ENCODE peak calls at places on chromosomes 13 and 19, in nine cellular contexts. One of them, this sample, is unnamed.

GRCh38 chr13:99269627-99270252 is 11.6 kb upstream of the GPR18 start:
- DNase-seq in progenitor cell of endocrine pancreas: no peak
- DNase-seq in SK-N-SH: peak; percentile 17
- DNase-seq in brain microvascular endothelial cell: peak; percentile 47
- DNase-seq in left ventricle myocardium inferior: no peak
- DNase-seq in A673: peak; percentile 51
- DNase-seq in Peyer's patch: no peak
- DNase-seq in upper lobe of left lung: no peak
- DNase-seq in OCI-LY7: peak; percentile 55
- DNase-seq in this sample: no peak

GRCh38 chr19:35760711-35761349 is 2.9 kb downstream of the PROSER3 start:
- DNase-seq in progenitor cell of endocrine pancreas: no peak
- DNase-seq in SK-N-SH: no peak
- DNase-seq in brain microvascular endothelial cell: no peak
- DNase-seq in left ventricle myocardium inferior: no peak
- DNase-seq in A673: no peak
- DNase-seq in Peyer's patch: no peak
- DNase-seq in upper lobe of left lung: no peak
- DNase-seq in OCI-LY7: no peak
- DNase-seq in this sample: no peak

GRCh38 chr19:2973229-2973628 is 4.1 kb upstream of the TLE6 start:
- DNase-seq in progenitor cell of endocrine pancreas: no peak
- DNase-seq in SK-N-SH: no peak
- DNase-seq in brain microvascular endothelial cell: no peak
- DNase-seq in left ventricle myocardium inferior: peak; percentile 66
- DNase-seq in A673: no peak
- DNase-seq in Peyer's patch: no peak
- DNase-seq in upper lobe of left lung: no peak
- DNase-seq in OCI-LY7: no peak
- DNase-seq in this sample: no peak

GRCh38 chr13:41352935-41353801 is 42.1 kb downstream of the NAA16 start:
- DNase-seq in progenitor cell of endocrine pancreas: no peak
- DNase-seq in SK-N-SH: peak; percentile 55
- DNase-seq in brain microvascular endothelial cell: peak; percentile 81
- DNase-seq in left ventricle myocardium inferior: no peak
- DNase-seq in A673: peak; percentile 56
- DNase-seq in Peyer's patch: no peak
- DNase-seq in upper lobe of left lung: no peak
- DNase-seq in OCI-LY7: peak; percentile 63
- DNase-seq in this sample: no peak

GRCh38 chr19:42201489-42202289 is 15.8 kb downstream of the DEDD2 start:
- DNase-seq in progenitor cell of endocrine pancreas: no peak
- DNase-seq in SK-N-SH: no peak
- DNase-seq in brain microvascular endothelial cell: no peak
- DNase-seq in left ventricle myocardium inferior: peak; percentile 32
- DNase-seq in A673: no peak
- DNase-seq in Peyer's patch: no peak
- DNase-seq in upper lobe of left lung: peak; percentile 81
- DNase-seq in OCI-LY7: peak; percentile 24
- DNase-seq in this sample: no peak

GRCh38 chr19:17347877-17348276 is 10.5 kb downstream of the GTPBP3 start:
- DNase-seq in progenitor cell of endocrine pancreas: no peak
- DNase-seq in SK-N-SH: no peak
- DNase-seq in brain microvascular endothelial cell: no peak
- DNase-seq in left ventricle myocardium inferior: no peak
- DNase-seq in A673: no peak
- DNase-seq in Peyer's patch: no peak
- DNase-seq in upper lobe of left lung: no peak
- DNase-seq in OCI-LY7: no peak
- DNase-seq in this sample: no peak

GRCh38 chr13:49084961-49085360 is 109.2 kb downstream of the FNDC3A start:
- DNase-seq in progenitor cell of endocrine pancreas: no peak
- DNase-seq in SK-N-SH: no peak
- DNase-seq in brain microvascular endothelial cell: no peak
- DNase-seq in left ventricle myocardium inferior: no peak
- DNase-seq in A673: no peak
- DNase-seq in Peyer's patch: no peak
- DNase-seq in upper lobe of left lung: no peak
- DNase-seq in OCI-LY7: no peak
- DNase-seq in this sample: no peak

GRCh38 chr13:26228080-26228479 is 6.0 kb upstream of the RNF6 start:
- DNase-seq in progenitor cell of endocrine pancreas: no peak
- DNase-seq in SK-N-SH: no peak
- DNase-seq in brain microvascular endothelial cell: no peak
- DNase-seq in left ventricle myocardium inferior: no peak
- DNase-seq in A673: no peak
- DNase-seq in Peyer's patch: no peak
- DNase-seq in upper lobe of left lung: no peak
- DNase-seq in OCI-LY7: no peak
- DNase-seq in this sample: no peak

GRCh38 chr13:99320693-99321481 is 13.7 kb upstream of the GPR183 start:
- DNase-seq in progenitor cell of endocrine pancreas: no peak
- DNase-seq in SK-N-SH: no peak
- DNase-seq in brain microvascular endothelial cell: peak; percentile 89
- DNase-seq in left ventricle myocardium inferior: no peak
- DNase-seq in A673: peak; percentile 34
- DNase-seq in Peyer's patch: no peak
- DNase-seq in upper lobe of left lung: no peak
- DNase-seq in OCI-LY7: no peak
- DNase-seq in this sample: no peak

GRCh38 chr13:62337109-62337880 is 921.6 kb upstream of the PCDH20 start:
- DNase-seq in progenitor cell of endocrine pancreas: no peak
- DNase-seq in SK-N-SH: peak; percentile 72
- DNase-seq in brain microvascular endothelial cell: no peak
- DNase-seq in left ventricle myocardium inferior: no peak
- DNase-seq in A673: no peak
- DNase-seq in Peyer's patch: no peak
- DNase-seq in upper lobe of left lung: no peak
- DNase-seq in OCI-LY7: peak; percentile 38
- DNase-seq in this sample: no peak

GRCh38 chr19:7789447-7789846 is 26.4 kb downstream of the CLEC4M start:
- DNase-seq in progenitor cell of endocrine pancreas: no peak
- DNase-seq in SK-N-SH: peak; percentile 17
- DNase-seq in brain microvascular endothelial cell: no peak
- DNase-seq in left ventricle myocardium inferior: no peak
- DNase-seq in A673: no peak
- DNase-seq in Peyer's patch: no peak
- DNase-seq in upper lobe of left lung: no peak
- DNase-seq in OCI-LY7: peak; percentile 18
- DNase-seq in this sample: no peak

DNA sequence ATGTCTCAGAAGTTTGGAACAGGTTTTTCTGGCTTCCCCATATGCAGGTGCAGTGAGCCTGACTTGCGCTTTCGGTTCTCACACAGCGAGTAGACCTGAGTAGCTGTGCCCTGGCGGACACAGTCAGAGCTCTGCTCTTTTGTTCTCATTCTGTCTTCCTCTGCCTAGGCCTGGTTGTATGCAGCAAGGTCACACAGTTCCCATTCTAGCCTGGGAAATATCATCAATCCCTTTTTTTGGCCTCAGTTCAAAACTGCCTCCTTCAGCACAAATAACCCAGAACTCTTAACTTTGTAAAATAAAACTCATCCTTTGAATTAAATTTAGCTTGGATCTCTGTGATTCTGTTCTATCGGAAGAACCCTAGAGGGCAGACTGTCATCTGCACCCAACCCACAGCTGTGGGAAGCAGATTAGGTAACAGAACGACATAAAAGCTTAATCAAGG is 10.2 kb downstream of the OXGR1 start:
- DNase-seq in progenitor cell of endocrine pancreas: no peak
- DNase-seq in SK-N-SH: peak; percentile 57
- DNase-seq in brain microvascular endothelial cell: no peak
- DNase-seq in left ventricle myocardium inferior: no peak
- DNase-seq in A673: peak; percentile 20
- DNase-seq in Peyer's patch: peak; percentile 59
- DNase-seq in upper lobe of left lung: peak; percentile 70
- DNase-seq in OCI-LY7: no peak
- DNase-seq in this sample: no peak
- TF ChIP-seq CTCF in progenitor cell of endocrine pancreas: peak; percentile 47
- TF ChIP-seq CTCF in SK-N-SH: no peak
- TF ChIP-seq CTCF in brain microvascular endothelial cell: peak; percentile 34
- TF ChIP-seq CTCF in left ventricle myocardium inferior: peak; percentile 50
- TF ChIP-seq CTCF in A673: peak; percentile 39
- TF ChIP-seq CTCF in Peyer's patch: peak; percentile 34
- TF ChIP-seq CTCF in upper lobe of left lung: peak; percentile 34
- TF ChIP-seq CTCF in OCI-LY7: peak; percentile 50
- TF ChIP-seq CTCF in this sample: peak; percentile 41

GRCh38 chr13:88377852-88378251 is 706.7 kb downstream of the SLITRK5 start:
- DNase-seq in progenitor cell of endocrine pancreas: no peak
- DNase-seq in SK-N-SH: no peak
- DNase-seq in brain microvascular endothelial cell: no peak
- DNase-seq in left ventricle myocardium inferior: no peak
- DNase-seq in A673: no peak
- DNase-seq in Peyer's patch: no peak
- DNase-seq in upper lobe of left lung: no peak
- DNase-seq in OCI-LY7: no peak
- DNase-seq in this sample: no peak
- TF ChIP-seq CTCF in progenitor cell of endocrine pancreas: no peak
- TF ChIP-seq CTCF in SK-N-SH: no peak
- TF ChIP-seq CTCF in brain microvascular endothelial cell: no peak
- TF ChIP-seq CTCF in left ventricle myocardium inferior: no peak
- TF ChIP-seq CTCF in A673: no peak
- TF ChIP-seq CTCF in Peyer's patch: no peak
- TF ChIP-seq CTCF in upper lobe of left lung: no peak
- TF ChIP-seq CTCF in OCI-LY7: no peak
- TF ChIP-seq CTCF in this sample: no peak

DNA sequence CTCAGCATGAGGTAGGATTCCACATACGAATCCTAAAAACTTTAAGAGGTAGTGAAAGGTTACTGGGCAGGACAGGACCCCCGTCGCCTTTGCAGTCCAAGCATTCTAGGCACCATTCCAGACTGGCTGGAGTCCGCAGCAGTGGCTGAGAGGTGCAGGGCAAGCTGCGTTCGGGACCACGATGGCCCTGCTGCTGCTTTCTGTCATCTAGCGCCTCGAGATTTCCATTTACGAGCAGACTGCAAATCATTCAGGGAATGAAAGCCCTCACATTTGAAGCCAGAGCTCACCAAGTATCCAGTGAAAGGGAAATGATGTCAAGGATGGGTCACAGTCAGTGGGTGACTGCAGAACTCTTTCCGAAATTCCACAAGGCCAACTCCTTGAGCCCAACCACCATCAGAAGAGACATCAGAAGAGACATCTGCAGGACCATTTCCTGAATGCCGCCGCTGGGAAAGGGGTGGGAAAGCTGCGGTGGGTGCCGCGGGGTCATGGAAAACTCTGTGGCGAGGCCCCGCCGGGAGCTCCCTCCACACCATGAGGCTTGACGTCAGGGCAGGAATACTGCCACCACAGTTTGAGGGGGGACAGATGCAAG is 88.3 kb downstream of the COL4A1 start:
- DNase-seq in progenitor cell of endocrine pancreas: no peak
- DNase-seq in SK-N-SH: no peak
- DNase-seq in brain microvascular endothelial cell: peak; percentile 63
- DNase-seq in left ventricle myocardium inferior: no peak
- DNase-seq in A673: no peak
- DNase-seq in Peyer's patch: no peak
- DNase-seq in upper lobe of left lung: no peak
- DNase-seq in OCI-LY7: no peak
- DNase-seq in this sample: no peak
- TF ChIP-seq CTCF in progenitor cell of endocrine pancreas: no peak
- TF ChIP-seq CTCF in SK-N-SH: no peak
- TF ChIP-seq CTCF in brain microvascular endothelial cell: no peak
- TF ChIP-seq CTCF in left ventricle myocardium inferior: no peak
- TF ChIP-seq CTCF in A673: no peak
- TF ChIP-seq CTCF in Peyer's patch: no peak
- TF ChIP-seq CTCF in upper lobe of left lung: no peak
- TF ChIP-seq CTCF in OCI-LY7: no peak
- TF ChIP-seq CTCF in this sample: no peak

DNA sequence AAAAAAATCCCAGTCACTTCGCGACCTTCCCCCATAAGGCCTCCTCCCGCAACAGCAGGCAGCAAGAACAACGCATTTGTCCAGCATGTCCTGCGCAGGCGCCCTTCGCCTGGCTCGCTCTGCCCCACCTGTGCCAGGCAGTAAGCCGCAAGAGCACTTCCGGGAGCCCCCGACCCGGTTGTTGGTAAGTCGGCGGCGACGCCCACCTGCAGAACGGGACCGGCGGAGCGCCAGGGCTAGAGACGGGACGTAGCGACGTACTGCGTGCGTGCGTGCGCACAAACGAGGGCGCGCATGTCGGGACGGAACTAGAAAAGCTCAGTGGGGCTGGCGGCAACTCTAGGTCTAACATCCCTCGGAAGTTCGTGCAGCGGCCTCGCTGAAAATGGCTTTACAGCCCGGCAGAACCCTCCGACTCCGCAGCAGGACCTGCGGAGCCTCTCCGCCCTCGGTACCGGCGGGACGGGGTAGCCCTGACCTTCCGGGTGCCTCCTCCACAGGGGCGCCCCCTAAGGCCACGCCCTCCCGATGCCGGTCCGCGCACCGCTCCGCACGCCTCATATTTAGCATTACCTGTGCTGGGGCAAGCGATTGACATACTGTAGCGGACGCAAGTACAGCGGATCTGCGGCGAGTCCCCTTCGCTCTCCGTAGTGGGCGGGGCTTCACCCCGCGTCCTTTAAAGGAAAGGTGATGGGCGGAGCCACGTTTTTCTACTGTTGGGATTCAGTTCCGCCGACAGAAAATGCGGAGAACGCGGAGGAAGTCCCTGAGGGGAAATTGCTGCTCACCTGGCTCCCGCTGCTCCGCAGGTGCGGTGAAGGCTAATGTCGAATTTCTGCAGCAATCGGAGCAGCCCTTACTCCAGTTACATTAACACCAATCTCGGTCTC is at the start of gene MTIF3:
- DNase-seq in progenitor cell of endocrine pancreas: peak; percentile 94
- DNase-seq in SK-N-SH: peak; percentile 93
- DNase-seq in brain microvascular endothelial cell: peak; percentile 85
- DNase-seq in left ventricle myocardium inferior: peak; percentile 92
- DNase-seq in A673: peak; percentile 95
- DNase-seq in Peyer's patch: peak; percentile 95
- DNase-seq in upper lobe of left lung: peak; percentile 97
- DNase-seq in OCI-LY7: peak; percentile 99
- DNase-seq in this sample: peak; percentile 98
- TF ChIP-seq CTCF in progenitor cell of endocrine pancreas: no peak
- TF ChIP-seq CTCF in SK-N-SH: no peak
- TF ChIP-seq CTCF in brain microvascular endothelial cell: no peak
- TF ChIP-seq CTCF in left ventricle myocardium inferior: peak; percentile 23
- TF ChIP-seq CTCF in A673: no peak
- TF ChIP-seq CTCF in Peyer's patch: peak; percentile 21
- TF ChIP-seq CTCF in upper lobe of left lung: peak; percentile 19
- TF ChIP-seq CTCF in OCI-LY7: peak; percentile 23
- TF ChIP-seq CTCF in this sample: peak; percentile 6

This sample was measured in chondrocyte.